ENCODE peak calls at places on chromosome 19, in seven cellular contexts. R is fibroblast of lung, X is ELR, B is astrocyte, F is MCF 10A, K is AG09319, Q is heart left ventricle. A is an unnamed sample.

GRCh38 chr19:8596168-8596567 is 14.3 kb downstream of the ADAMTS10 start:
- DNase-seq in R (no peak), X (no peak), B (no peak), F (no peak), K (no peak), Q (no peak), A (no peak)

GRCh38 chr19:19860756-19861390 is 4.8 kb upstream of the ZNF253 start:
- DNase-seq in R (peak; percentile 3), X (no peak), B (no peak), F (no peak), K (no peak), Q (no peak), A (peak; percentile 93)

GRCh38 chr19:40356681-40357595 is 8.4 kb downstream of the PLD3 start:
- DNase-seq in R (no peak), X (peak; percentile 40), B (no peak), F (no peak), K (no peak), Q (no peak), A (no peak)

GRCh38 chr19:472005-472858 is 11.4 kb upstream of the SHC2 start:
- DNase-seq in R (no peak), X (peak; percentile 64), B (no peak), F (no peak), K (no peak), Q (no peak), A (no peak)

GRCh38 chr19:16587031-16588023 is 15.1 kb upstream of the SLC35E1 start:
- DNase-seq in R (peak; percentile 71), X (peak; percentile 55), B (peak; percentile 58), F (no peak), K (no peak), Q (no peak), A (peak; percentile 96)

GRCh38 chr19:2327773-2328400 is 499 bp downstream of the LSM7 start:
- DNase-seq in R (peak; percentile 92), X (peak; percentile 88), B (peak; percentile 88), F (peak; percentile 81), K (peak; percentile 46), Q (no peak), A (peak; percentile 95)

GRCh38 chr19:10655457-10656312 is 1.5 kb downstream of the ILF3 start:
- DNase-seq in R (peak; percentile 42), X (peak; percentile 57), B (peak; percentile 27), F (peak; percentile 29), K (no peak), Q (no peak), A (peak; percentile 57)

GRCh38 chr19:11288349-11288748 is 7.6 kb upstream of the TSPAN16 start:
- DNase-seq in R (no peak), X (peak; percentile 58), B (no peak), F (peak; percentile 35), K (no peak), Q (no peak), A (peak; percentile 33)

GRCh38 chr19:50821248-50821612 is 2.4 kb downstream of the KLK1 start:
- DNase-seq in R (no peak), X (no peak), B (no peak), F (no peak), K (no peak), Q (no peak), A (no peak)

GRCh38 chr19:44661205-44661604 is 10.1 kb upstream of the CEACAM19 start:
- DNase-seq in R (no peak), X (no peak), B (no peak), F (no peak), K (no peak), Q (no peak), A (no peak)

GRCh38 chr19:28998974-28999373 is 214.0 kb downstream of the UQCRFS1 start:
- DNase-seq in R (no peak), X (no peak), B (no peak), F (no peak), K (no peak), Q (no peak), A (no peak)

GRCh38 chr19:49432141-49433073 is 7.2 kb downstream of the GFY start:
- DNase-seq in R (no peak), X (no peak), B (no peak), F (no peak), K (no peak), Q (no peak), A (no peak)

GRCh38 chr19:49956113-49956491 is 4.9 kb downstream of the SIGLEC11 start:
- DNase-seq in R (no peak), X (no peak), B (no peak), F (no peak), K (no peak), Q (no peak), A (no peak)

GRCh38 chr19:37817180-37817911 is 38.0 kb upstream of the ZNF573 start:
- DNase-seq in R (peak; percentile 55), X (peak; percentile 3), B (peak; percentile 27), F (no peak), K (peak; percentile 4), Q (peak; percentile 92), A (no peak)

GRCh38 chr19:10316229-10317044 is 622 bp upstream of the FDX2 start:
- DNase-seq in R (no peak), X (no peak), B (no peak), F (no peak), K (no peak), Q (no peak), A (no peak)

GRCh38 chr19:45485301-45486077 is 11.4 kb downstream of the RTN2 start:
- DNase-seq in R (peak; percentile 87), X (peak; percentile 96), B (peak; percentile 79), F (peak; percentile 98), K (peak; percentile 85), Q (peak; percentile 99), A (peak; percentile 98)

GRCh38 chr19:3142292-3142670 is 6.4 kb downstream of the GNA15 start:
- DNase-seq in R (peak; percentile 77), X (peak; percentile 97), B (peak; percentile 67), F (peak; percentile 93), K (peak; percentile 57), Q (no peak), A (no peak)

GRCh38 chr19:14091086-14091884 is 734 bp upstream of the SAMD1 start:
- DNase-seq in R (peak; percentile 67), X (peak; percentile 85), B (peak; percentile 55), F (peak; percentile 33), K (no peak), Q (peak; percentile 90), A (peak; percentile 88)

GRCh38 chr19:17749912-17750317 is 1.4 kb upstream of the FCHO1 start:
- DNase-seq in R (no peak), X (no peak), B (no peak), F (no peak), K (no peak), Q (peak; percentile 34), A (peak; percentile 50)